ENCODE peak calls at places on chromosomes 5 and 9, in nine cellular contexts. P is cardiac muscle cell; L is activated CD8-positive, alpha-beta T cell treated with anti-CD3 and anti-CD28 coated beads for 36 hours; W is activated CD4-positive, alpha-beta T cell treated with anti-CD3 and anti-CD28 coated beads for 48 hours; H is mesendoderm; O is left cardiac atrium; V is posterior cingulate gyrus; K is brain microvascular endothelial cell; I is NCI-H2171 treated with DMSO at 0.1 percent for 48 hours. F is an unnamed sample.

GRCh38 chr9:91714874-91715615 is 235.0 kb downstream of the ROR2 start:
- DNase-seq in K (no peak), O (no peak), I (no peak), P (no peak), L (no peak), W (no peak), H (no peak), V (no peak), F (no peak)

GRCh38 chr9:131485206-131485605 is 17.5 kb upstream of the POMT1 start:
- DNase-seq in K (no peak), O (no peak), I (no peak), W (no peak), P (no peak), V (no peak), L (no peak), H (no peak), F (no peak)

GRCh38 chr5:181133610-181134231 is 2.8 kb upstream of the OR2V1 start:
- DNase-seq in K (peak), W (no peak), P (peak), O (peak), I (no peak), H (no peak), L (no peak), V (peak), F (peak)

GRCh38 chr5:40738502-40738901 is 17.3 kb downstream of the TTC33 start:
- DNase-seq in H (no peak), W (no peak), K (no peak), P (peak), I (no peak), L (no peak), V (no peak), O (no peak), F (no peak)

GRCh38 chr9:28073278-28073677 is 500.0 kb upstream of the C9orf72 start:
- DNase-seq in I (peak), O (peak), P (peak), L (peak), W (peak), H (peak), K (peak), V (peak), F (peak)

GRCh38 chr9:12723409-12724028 is 30.3 kb downstream of the TYRP1 start:
- DNase-seq in K (no peak), I (peak), V (no peak), P (peak), L (no peak), O (no peak), H (no peak), W (no peak), F (no peak)

GRCh38 chr5:73174100-73174815 is 1.3 kb downstream of the TMEM174 start:
- DNase-seq in L (no peak), I (no peak), W (no peak), O (no peak), K (no peak), V (no peak), P (no peak), H (peak), F (no peak)

GRCh38 chr9:98182889-98183599 is 9.4 kb downstream of the CORO2A start:
- DNase-seq in W (no peak), V (no peak), O (no peak), H (no peak), P (no peak), L (no peak), I (no peak), K (no peak), F (no peak)

GRCh38 chr9:128886211-128886826 is 4.4 kb downstream of the LRRC8A start:
- DNase-seq in H (no peak), L (no peak), K (no peak), O (no peak), I (no peak), W (no peak), P (peak), V (no peak), F (no peak)

GRCh38 chr5:87029951-87030350 is 237.7 kb upstream of the RASA1 start:
- DNase-seq in L (no peak), H (no peak), K (no peak), O (no peak), I (no peak), V (no peak), P (no peak), W (no peak), F (no peak)

GRCh38 chr9:133980864-133981588 is 11.1 kb downstream of the VAV2 start:
- DNase-seq in O (no peak), K (no peak), W (no peak), I (no peak), L (no peak), H (no peak), V (no peak), P (no peak), F (no peak)

GRCh38 chr9:12813960-12814876 is 39.4 kb downstream of the LURAP1L start:
- DNase-seq in K (peak), I (no peak), L (no peak), V (no peak), O (peak), W (no peak), H (peak), P (peak), F (peak)

GRCh38 chr5:34008721-34009120 is 871 bp upstream of the AMACR start:
- DNase-seq in H (no peak), W (no peak), V (no peak), P (peak), K (no peak), I (no peak), L (no peak), O (no peak), F (no peak)

GRCh38 chr5:141969783-141970741 is 1.2 kb downstream of the RNF14 start:
- DNase-seq in P (no peak), K (peak), I (no peak), O (no peak), H (peak), L (peak), V (no peak), W (no peak), F (no peak)

GRCh38 chr9:117411547-117411946 is 3.3 kb downstream of the ASTN2 start:
- DNase-seq in V (peak), H (peak), K (no peak), O (peak), I (peak), L (peak), W (peak), P (peak), F (no peak)

GRCh38 chr5:170430871-170431437 is 41.8 kb upstream of the KCNMB1 start:
- DNase-seq in P (no peak), I (peak), W (no peak), K (no peak), H (no peak), V (no peak), O (no peak), L (no peak), F (no peak)

GRCh38 chr9:16628421-16628820 is 242.0 kb downstream of the BNC2 start:
- DNase-seq in P (peak), I (no peak), H (no peak), L (no peak), V (no peak), K (peak), W (no peak), O (no peak), F (no peak)

GRCh38 chr5:149382517-149383220 is 3.6 kb upstream of the IL17B start:
- DNase-seq in H (no peak), L (no peak), K (no peak), P (no peak), I (no peak), W (no peak), V (no peak), O (no peak), F (no peak)

GRCh38 chr9:115403753-115404152 is 285.8 kb upstream of the TNC start:
- DNase-seq in H (no peak), O (no peak), W (no peak), V (no peak), P (no peak), L (no peak), K (no peak), I (no peak), F (no peak)

GRCh38 chr5:148858106-148858505 is 31.7 kb downstream of the ADRB2 start:
- DNase-seq in K (peak), I (no peak), H (no peak), L (no peak), O (no peak), P (no peak), V (no peak), W (no peak), F (no peak)

GRCh38 chr9:137586854-137587253 is 3.5 kb downstream of the ZMYND19 start:
- DNase-seq in H (no peak), W (no peak), I (no peak), P (no peak), L (no peak), K (no peak), O (no peak), V (no peak), F (no peak)

GRCh38 chr9:105168935-105169334 is 75.5 kb upstream of the SLC44A1 start:
- DNase-seq in I (peak), K (no peak), V (no peak), L (no peak), W (no peak), H (no peak), P (peak), O (no peak), F (no peak)

GRCh38 chr5:121189569-121190305 is 661.9 kb upstream of the FTMT start:
- DNase-seq in P (peak), O (peak), L (no peak), H (no peak), V (peak), I (peak), W (no peak), K (peak), F (peak)

GRCh38 chr5:143506881-143507552 is 103.5 kb upstream of the NR3C1 start:
- DNase-seq in W (no peak), K (peak), I (no peak), O (no peak), V (no peak), H (no peak), L (no peak), P (peak), F (peak)

GRCh38 chr5:34415559-34416198 is 240.4 kb upstream of the RAI14 start:
- DNase-seq in W (no peak), O (no peak), H (no peak), I (no peak), K (peak), L (peak), P (no peak), V (no peak), F (no peak)

F was measured in kidney epithelial cell.